ENCODE peak calls at places on chromosome 17, in seven cellular contexts. F, S, T, M, D, R and X are unnamed samples.

GRCh38 chr17:80487511-80487910 is 11.1 kb upstream of the NPTX1 start:
- DNase-seq in S (no peak), D (no peak), M (no peak), T (no peak), R (no peak), F (no peak), X (no peak)

GRCh38 chr17:1485311-1485747 is 7.2 kb downstream of the MYO1C start:
- DNase-seq in R (peak; percentile 80), F (no peak), S (no peak), M (peak; percentile 88), D (peak; percentile 78), T (peak; percentile 64), X (peak; percentile 65)

GRCh38 chr17:31398381-31399275 is 7.2 kb downstream of the RAB11FIP4 start:
- DNase-seq in F (no peak), R (no peak), D (no peak), M (peak; percentile 25), T (no peak), S (no peak), X (no peak)

GRCh38 chr17:50200447-50201225 is 795 bp downstream of the COL1A1 start:
- DNase-seq in R (peak; percentile 96), T (peak; percentile 95), F (peak; percentile 82), D (peak; percentile 90), S (peak; percentile 84), M (peak; percentile 96), X (peak; percentile 90)

GRCh38 chr17:2723997-2724782 is 12.6 kb upstream of the CLUH start:
- DNase-seq in D (peak; percentile 32), T (no peak), R (peak; percentile 94), S (peak; percentile 53), F (no peak), M (peak; percentile 92), X (no peak)

GRCh38 chr17:55699178-55699865 is 23.3 kb downstream of the TMEM100 start:
- DNase-seq in F (no peak), M (no peak), T (no peak), S (no peak), D (no peak), R (no peak), X (no peak)

GRCh38 chr17:77494664-77495435 is 354.1 kb downstream of the SEC14L1 start:
- DNase-seq in R (peak; percentile 80), T (peak; percentile 78), S (peak; percentile 61), M (peak; percentile 89), D (peak; percentile 69), F (peak; percentile 68), X (peak; percentile 77)

GRCh38 chr17:81569986-81570514 is 17.9 kb upstream of the FAAP100 start:
- DNase-seq in R (no peak), S (no peak), D (no peak), M (no peak), T (no peak), F (no peak), X (no peak)

GRCh38 chr17:62897706-62898105 is 68.3 kb upstream of the TANC2 start:
- DNase-seq in F (no peak), R (no peak), M (no peak), T (no peak), S (no peak), D (no peak), X (no peak)

GRCh38 chr17:59558039-59558438 is 7.4 kb upstream of the DHX40 start:
- DNase-seq in T (peak; percentile 11), D (no peak), S (no peak), R (no peak), F (no peak), M (no peak), X (no peak)

GRCh38 chr17:15263206-15263579 is 1.9 kb downstream of the PMP22 start:
- DNase-seq in D (peak; percentile 33), R (peak; percentile 76), F (peak; percentile 73), T (peak; percentile 80), S (no peak), M (no peak), X (peak; percentile 63)

GRCh38 chr17:7215652-7216139 is 3.9 kb downstream of the DLG4 start:
- DNase-seq in T (peak; percentile 56), R (peak; percentile 82), S (no peak), F (peak; percentile 14), D (no peak), M (peak; percentile 73), X (no peak)

GRCh38 chr17:76130473-76130872 is 10.6 kb downstream of the FOXJ1 start:
- DNase-seq in M (peak; percentile 51), R (no peak), T (no peak), F (no peak), S (no peak), D (no peak), X (no peak)

GRCh38 chr17:42249681-42250446 is 26.3 kb downstream of the STAT5B start:
- DNase-seq in M (no peak), R (no peak), T (no peak), D (no peak), F (no peak), S (no peak), X (no peak)

GRCh38 chr17:76193616-76194015 is 46.7 kb downstream of the RNF157 start:
- DNase-seq in D (peak; percentile 8), R (no peak), M (no peak), T (no peak), F (no peak), S (no peak), X (no peak)

GRCh38 chr17:60463157-60463820 is 41.0 kb downstream of the CHCT1 start:
- DNase-seq in F (no peak), T (peak; percentile 22), D (no peak), M (no peak), S (no peak), R (no peak), X (no peak)

GRCh38 chr17:74072340-74072739 is 131.1 kb upstream of the RPL38 start:
- DNase-seq in M (no peak), F (no peak), T (no peak), S (no peak), R (no peak), D (no peak), X (no peak)

GRCh38 chr17:58228679-58229078 is 9.6 kb upstream of the MKS1 start:
- DNase-seq in F (no peak), M (peak; percentile 56), S (no peak), D (no peak), T (no peak), R (peak; percentile 47), X (no peak)
- H3K23ac ChIP-seq in F (no peak overlapping the region), M (no peak overlapping the region), S (no peak overlapping the region), D (peak overlapping the region; percentile 22), T (no peak overlapping the region), R (no peak overlapping the region), X (no peak overlapping the region)

DNA sequence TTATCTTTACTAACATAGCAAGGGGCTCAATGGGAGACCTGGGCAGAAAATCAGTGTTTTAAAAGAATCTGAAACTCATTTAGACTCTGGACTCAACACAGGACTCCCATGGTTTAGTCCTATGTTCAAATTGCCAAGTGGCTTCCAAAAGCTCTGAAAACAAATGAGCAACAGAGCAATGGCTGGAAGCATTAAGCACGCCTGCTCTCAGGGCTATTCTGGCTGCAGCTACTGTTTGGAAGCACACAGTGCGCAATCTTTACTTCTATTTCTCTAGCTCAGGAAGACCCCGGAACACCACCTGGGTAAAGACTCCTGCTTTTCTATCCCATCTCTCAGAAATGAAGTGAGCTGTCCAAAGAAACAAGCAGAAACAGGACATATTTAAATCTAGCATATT is 162.1 kb downstream of the AATF start:
- DNase-seq in F (no peak), D (no peak), M (peak; percentile 12), R (no peak), S (no peak), T (no peak), X (no peak)
- H3K18ac ChIP-seq in F (no peak overlapping the region), D (no peak overlapping the region), M (no peak overlapping the region), R (no peak overlapping the region), S (no peak overlapping the region), T (no peak overlapping the region), X (no peak overlapping the region)

GRCh38 chr17:39808409-39808997 is 55.6 kb downstream of the IKZF3 start:
- DNase-seq in S (no peak), R (no peak), F (no peak), D (no peak), M (no peak), T (no peak), X (peak; percentile 70)
- H3K23ac ChIP-seq in S (no peak overlapping the region), R (no peak overlapping the region), F (no peak overlapping the region), D (no peak overlapping the region), M (no peak overlapping the region), T (no peak overlapping the region), X (no peak overlapping the region)

GRCh38 chr17:9329251-9329921 is 246.2 kb downstream of the STX8 start:
- DNase-seq in D (no peak), M (no peak), R (no peak), T (no peak), S (no peak), F (no peak), X (no peak)
- H3K18ac ChIP-seq in D (peak overlapping the region; percentile 86), M (no peak overlapping the region), R (no peak overlapping the region), T (no peak overlapping the region), S (peak overlapping the region; percentile 17), F (no peak overlapping the region), X (no peak overlapping the region)

GRCh38 chr17:63932008-63932561 is at the start of gene CD79B:
- DNase-seq in M (no peak), T (no peak), F (no peak), D (no peak), R (no peak), S (no peak), X (no peak)

GRCh38 chr17:63937920-63938319 is 5.8 kb upstream of the CD79B start:
- DNase-seq in R (no peak), T (no peak), D (no peak), F (no peak), M (no peak), S (no peak), X (no peak)

GRCh38 chr17:63932721-63933120 is 590 bp upstream of the CD79B start:
- DNase-seq in R (no peak), T (no peak), M (no peak), F (no peak), D (no peak), S (no peak), X (no peak)

GRCh38 chr17:63937319-63937718 is 5.2 kb upstream of the CD79B start:
- DNase-seq in S (no peak), D (no peak), T (no peak), M (no peak), F (no peak), R (no peak), X (no peak)

GRCh38 chr17:63934391-63935112 is 2.4 kb upstream of the CD79B start:
- DNase-seq in M (no peak), D (no peak), T (no peak), F (no peak), R (no peak), S (no peak), X (no peak)
- H3K23ac ChIP-seq in M (no peak overlapping the region), D (no peak overlapping the region), T (no peak overlapping the region), F (no peak overlapping the region), R (no peak overlapping the region), S (no peak overlapping the region), X (no peak overlapping the region)